ENCODE peak calls at places on chromosome 18, in eight cellular contexts. One of them, this sample, is unnamed.

GRCh38 chr18:22429564-22429963 is 11.8 kb upstream of the CTAGE1 start:
- DNase-seq in lung: no peak
- DNase-seq in stromal cell of bone marrow: no peak
- DNase-seq in AG04450: no peak
- DNase-seq in GM13976: no peak
- DNase-seq in activated naive CD4-positive, alpha-beta T cell: no peak
- DNase-seq in MCF 10A: no peak
- DNase-seq in effector memory CD4-positive, alpha-beta T cell: no peak
- DNase-seq in this sample: no peak

GRCh38 chr18:47283476-47283875 is 32.0 kb upstream of the SKOR2 start:
- DNase-seq in lung: no peak
- DNase-seq in stromal cell of bone marrow: no peak
- DNase-seq in AG04450: no peak
- DNase-seq in GM13976: no peak
- DNase-seq in activated naive CD4-positive, alpha-beta T cell: no peak
- DNase-seq in MCF 10A: peak; percentile 63
- DNase-seq in effector memory CD4-positive, alpha-beta T cell: no peak
- DNase-seq in this sample: no peak

GRCh38 chr18:9454061-9454703 is 21.1 kb upstream of the RALBP1 start:
- DNase-seq in lung: no peak
- DNase-seq in stromal cell of bone marrow: no peak
- DNase-seq in AG04450: no peak
- DNase-seq in GM13976: no peak
- DNase-seq in activated naive CD4-positive, alpha-beta T cell: no peak
- DNase-seq in MCF 10A: no peak
- DNase-seq in effector memory CD4-positive, alpha-beta T cell: no peak
- DNase-seq in this sample: no peak

GRCh38 chr18:45275367-45276113 is 339.7 kb upstream of the SLC14A2 start:
- DNase-seq in lung: no peak
- DNase-seq in stromal cell of bone marrow: no peak
- DNase-seq in AG04450: no peak
- DNase-seq in GM13976: no peak
- DNase-seq in activated naive CD4-positive, alpha-beta T cell: no peak
- DNase-seq in MCF 10A: peak; percentile 57
- DNase-seq in effector memory CD4-positive, alpha-beta T cell: no peak
- DNase-seq in this sample: no peak

GRCh38 chr18:45619062-45619825 is 4.0 kb downstream of the SLC14A2 start:
- DNase-seq in lung: peak; percentile 39
- DNase-seq in stromal cell of bone marrow: peak; percentile 16
- DNase-seq in AG04450: no peak
- DNase-seq in GM13976: no peak
- DNase-seq in activated naive CD4-positive, alpha-beta T cell: no peak
- DNase-seq in MCF 10A: no peak
- DNase-seq in effector memory CD4-positive, alpha-beta T cell: no peak
- DNase-seq in this sample: peak; percentile 27

GRCh38 chr18:29163596-29163995 is 986.7 kb upstream of the CDH2 start:
- DNase-seq in lung: no peak
- DNase-seq in stromal cell of bone marrow: peak; percentile 22
- DNase-seq in AG04450: no peak
- DNase-seq in GM13976: no peak
- DNase-seq in activated naive CD4-positive, alpha-beta T cell: no peak
- DNase-seq in MCF 10A: no peak
- DNase-seq in effector memory CD4-positive, alpha-beta T cell: no peak
- DNase-seq in this sample: no peak

GRCh38 chr18:7021994-7022840 is 95.4 kb downstream of the LAMA1 start:
- DNase-seq in lung: peak; percentile 49
- DNase-seq in stromal cell of bone marrow: no peak
- DNase-seq in AG04450: no peak
- DNase-seq in GM13976: no peak
- DNase-seq in activated naive CD4-positive, alpha-beta T cell: no peak
- DNase-seq in MCF 10A: peak; percentile 84
- DNase-seq in effector memory CD4-positive, alpha-beta T cell: no peak
- DNase-seq in this sample: peak; percentile 20

GRCh38 chr18:72233106-72233505 is 311.0 kb downstream of the CBLN2 start:
- DNase-seq in lung: no peak
- DNase-seq in stromal cell of bone marrow: no peak
- DNase-seq in AG04450: no peak
- DNase-seq in GM13976: no peak
- DNase-seq in activated naive CD4-positive, alpha-beta T cell: no peak
- DNase-seq in MCF 10A: no peak
- DNase-seq in effector memory CD4-positive, alpha-beta T cell: no peak
- DNase-seq in this sample: no peak

GRCh38 chr18:24992491-24992890 is 359.5 kb downstream of the ZNF521 start:
- DNase-seq in lung: no peak
- DNase-seq in stromal cell of bone marrow: no peak
- DNase-seq in AG04450: no peak
- DNase-seq in GM13976: no peak
- DNase-seq in activated naive CD4-positive, alpha-beta T cell: no peak
- DNase-seq in MCF 10A: no peak
- DNase-seq in effector memory CD4-positive, alpha-beta T cell: no peak
- DNase-seq in this sample: no peak

GRCh38 chr18:48743046-48743445 is 204.2 kb downstream of the CTIF start:
- DNase-seq in lung: peak; percentile 37
- DNase-seq in stromal cell of bone marrow: peak; percentile 92
- DNase-seq in AG04450: peak; percentile 50
- DNase-seq in GM13976: no peak
- DNase-seq in activated naive CD4-positive, alpha-beta T cell: no peak
- DNase-seq in MCF 10A: peak; percentile 48
- DNase-seq in effector memory CD4-positive, alpha-beta T cell: no peak
- DNase-seq in this sample: peak; percentile 49

GRCh38 chr18:24014986-24015896 is 687 bp downstream of the TTC39C start:
- DNase-seq in lung: peak; percentile 44
- DNase-seq in stromal cell of bone marrow: no peak
- DNase-seq in AG04450: no peak
- DNase-seq in GM13976: peak; percentile 47
- DNase-seq in activated naive CD4-positive, alpha-beta T cell: peak; percentile 40
- DNase-seq in MCF 10A: peak; percentile 63
- DNase-seq in effector memory CD4-positive, alpha-beta T cell: peak; percentile 25
- DNase-seq in this sample: peak; percentile 66

GRCh38 chr18:74116628-74117554 is 30.7 kb downstream of the FBXO15 start:
- DNase-seq in lung: no peak
- DNase-seq in stromal cell of bone marrow: peak; percentile 38
- DNase-seq in AG04450: peak; percentile 26
- DNase-seq in GM13976: no peak
- DNase-seq in activated naive CD4-positive, alpha-beta T cell: peak; percentile 5
- DNase-seq in MCF 10A: peak; percentile 57
- DNase-seq in effector memory CD4-positive, alpha-beta T cell: no peak
- DNase-seq in this sample: peak; percentile 35

GRCh38 chr18:3653263-3653858 is 203.4 kb downstream of the TGIF1 start:
- DNase-seq in lung: no peak
- DNase-seq in stromal cell of bone marrow: no peak
- DNase-seq in AG04450: no peak
- DNase-seq in GM13976: no peak
- DNase-seq in activated naive CD4-positive, alpha-beta T cell: no peak
- DNase-seq in MCF 10A: no peak
- DNase-seq in effector memory CD4-positive, alpha-beta T cell: no peak
- DNase-seq in this sample: no peak

GRCh38 chr18:34637094-34637801 is 72.8 kb upstream of the DTNA start:
- DNase-seq in lung: no peak
- DNase-seq in stromal cell of bone marrow: no peak
- DNase-seq in AG04450: no peak
- DNase-seq in GM13976: no peak
- DNase-seq in activated naive CD4-positive, alpha-beta T cell: no peak
- DNase-seq in MCF 10A: no peak
- DNase-seq in effector memory CD4-positive, alpha-beta T cell: no peak
- DNase-seq in this sample: no peak

GRCh38 chr18:30929718-30930117 is 112.8 kb downstream of the DSC3 start:
- DNase-seq in lung: no peak
- DNase-seq in stromal cell of bone marrow: no peak
- DNase-seq in AG04450: no peak
- DNase-seq in GM13976: no peak
- DNase-seq in activated naive CD4-positive, alpha-beta T cell: no peak
- DNase-seq in MCF 10A: no peak
- DNase-seq in effector memory CD4-positive, alpha-beta T cell: no peak
- DNase-seq in this sample: no peak

GRCh38 chr18:58965930-58966662 is 101.4 kb downstream of the ZNF532 start:
- DNase-seq in lung: no peak
- DNase-seq in stromal cell of bone marrow: no peak
- DNase-seq in AG04450: no peak
- DNase-seq in GM13976: no peak
- DNase-seq in activated naive CD4-positive, alpha-beta T cell: no peak
- DNase-seq in MCF 10A: no peak
- DNase-seq in effector memory CD4-positive, alpha-beta T cell: no peak
- DNase-seq in this sample: no peak

GRCh38 chr18:60096428-60096827 is 196.6 kb downstream of the PMAIP1 start:
- DNase-seq in lung: no peak
- DNase-seq in stromal cell of bone marrow: no peak
- DNase-seq in AG04450: no peak
- DNase-seq in GM13976: no peak
- DNase-seq in activated naive CD4-positive, alpha-beta T cell: no peak
- DNase-seq in MCF 10A: no peak
- DNase-seq in effector memory CD4-positive, alpha-beta T cell: no peak
- DNase-seq in this sample: no peak

GRCh38 chr18:48896875-48897511 is 53.8 kb downstream of the SMAD7 start:
- DNase-seq in lung: peak; percentile 78
- DNase-seq in stromal cell of bone marrow: no peak
- DNase-seq in AG04450: no peak
- DNase-seq in GM13976: peak; percentile 75
- DNase-seq in activated naive CD4-positive, alpha-beta T cell: no peak
- DNase-seq in MCF 10A: peak; percentile 80
- DNase-seq in effector memory CD4-positive, alpha-beta T cell: no peak
- DNase-seq in this sample: no peak

GRCh38 chr18:48375150-48375790 is 33.9 kb downstream of the ZBTB7C start:
- DNase-seq in lung: no peak
- DNase-seq in stromal cell of bone marrow: no peak
- DNase-seq in AG04450: no peak
- DNase-seq in GM13976: no peak
- DNase-seq in activated naive CD4-positive, alpha-beta T cell: no peak
- DNase-seq in MCF 10A: no peak
- DNase-seq in effector memory CD4-positive, alpha-beta T cell: no peak
- DNase-seq in this sample: no peak

GRCh38 chr18:66792466-66792865 is 188.6 kb upstream of the CDH19 start:
- DNase-seq in lung: no peak
- DNase-seq in stromal cell of bone marrow: no peak
- DNase-seq in AG04450: no peak
- DNase-seq in GM13976: no peak
- DNase-seq in activated naive CD4-positive, alpha-beta T cell: no peak
- DNase-seq in MCF 10A: peak; percentile 32
- DNase-seq in effector memory CD4-positive, alpha-beta T cell: no peak
- DNase-seq in this sample: no peak

GRCh38 chr18:59219672-59220163 is at the start of gene GRP:
- DNase-seq in lung: no peak
- DNase-seq in stromal cell of bone marrow: no peak
- DNase-seq in AG04450: no peak
- DNase-seq in GM13976: no peak
- DNase-seq in activated naive CD4-positive, alpha-beta T cell: no peak
- DNase-seq in MCF 10A: no peak
- DNase-seq in effector memory CD4-positive, alpha-beta T cell: no peak
- DNase-seq in this sample: no peak